ENCODE peak calls at places on chromosome 14, in eight cellular contexts. One of them, this sample, is unnamed.

GRCh38 chr14:49767473-49768300 is at the start of gene KLHDC2:
- DNase-seq in CD14-positive monocyte: peak
- DNase-seq in RCC 7860: peak
- DNase-seq in GDM1: peak
- DNase-seq in EL: peak
- DNase-seq in progenitor cell of endocrine pancreas: peak
- DNase-seq in heart left ventricle: peak
- DNase-seq in right cardiac atrium: peak
- DNase-seq in this sample: peak

GRCh38 chr14:73059326-73059725 is 992 bp downstream of the RBM25 start:
- DNase-seq in CD14-positive monocyte: no peak
- DNase-seq in RCC 7860: peak
- DNase-seq in GDM1: no peak
- DNase-seq in EL: peak
- DNase-seq in progenitor cell of endocrine pancreas: no peak
- DNase-seq in heart left ventricle: no peak
- DNase-seq in right cardiac atrium: no peak
- DNase-seq in this sample: no peak

GRCh38 chr14:56555921-56556570 is 23.6 kb upstream of the TMEM260 start:
- DNase-seq in CD14-positive monocyte: no peak
- DNase-seq in RCC 7860: no peak
- DNase-seq in GDM1: no peak
- DNase-seq in EL: peak
- DNase-seq in progenitor cell of endocrine pancreas: no peak
- DNase-seq in heart left ventricle: no peak
- DNase-seq in right cardiac atrium: no peak
- DNase-seq in this sample: no peak

GRCh38 chr14:100866666-100867630 is 36.6 kb downstream of the RTL1 start:
- DNase-seq in CD14-positive monocyte: peak
- DNase-seq in RCC 7860: no peak
- DNase-seq in GDM1: no peak
- DNase-seq in EL: no peak
- DNase-seq in progenitor cell of endocrine pancreas: no peak
- DNase-seq in heart left ventricle: peak
- DNase-seq in right cardiac atrium: no peak
- DNase-seq in this sample: no peak

GRCh38 chr14:60553855-60554254 is 44.9 kb downstream of the SIX6 start:
- DNase-seq in CD14-positive monocyte: no peak
- DNase-seq in RCC 7860: no peak
- DNase-seq in GDM1: no peak
- DNase-seq in EL: no peak
- DNase-seq in progenitor cell of endocrine pancreas: no peak
- DNase-seq in heart left ventricle: no peak
- DNase-seq in right cardiac atrium: no peak
- DNase-seq in this sample: no peak

GRCh38 chr14:85798852-85799251 is 268.9 kb downstream of the FLRT2 start:
- DNase-seq in CD14-positive monocyte: no peak
- DNase-seq in RCC 7860: no peak
- DNase-seq in GDM1: no peak
- DNase-seq in EL: no peak
- DNase-seq in progenitor cell of endocrine pancreas: no peak
- DNase-seq in heart left ventricle: no peak
- DNase-seq in right cardiac atrium: no peak
- DNase-seq in this sample: no peak

GRCh38 chr14:37168721-37169120 is 3.7 kb downstream of the SLC25A21 start:
- DNase-seq in CD14-positive monocyte: no peak
- DNase-seq in RCC 7860: no peak
- DNase-seq in GDM1: no peak
- DNase-seq in EL: no peak
- DNase-seq in progenitor cell of endocrine pancreas: no peak
- DNase-seq in heart left ventricle: no peak
- DNase-seq in right cardiac atrium: no peak
- DNase-seq in this sample: no peak

GRCh38 chr14:57918791-57919190 is 52.9 kb upstream of the SLC35F4 start:
- DNase-seq in CD14-positive monocyte: no peak
- DNase-seq in RCC 7860: no peak
- DNase-seq in GDM1: no peak
- DNase-seq in EL: no peak
- DNase-seq in progenitor cell of endocrine pancreas: no peak
- DNase-seq in heart left ventricle: no peak
- DNase-seq in right cardiac atrium: no peak
- DNase-seq in this sample: no peak

This sample was measured in pulmonary artery endothelial cell.